ENCODE peak calls at places on chromosomes 2 and 18, in four cellular contexts. P is neural progenitor cell, O is esophagus squamous epithelium, H is lower lobe of right lung. V is an unnamed sample. For H3K4me1, the result is how much of the 10 kb centered on the place peaks cover.

GRCh38 chr18:50644807-50645206 is 84.9 kb downstream of the MAPK4 start:
- DNase-seq in H (no peak), P (peak), O (no peak), V (no peak)

GRCh38 chr2:211512746-211513145 is 956.3 kb downstream of the CPS1 start:
- DNase-seq in P (no peak), H (no peak), O (no peak), V (no peak)

GRCh38 chr2:44100351-44100750 is 68.3 kb upstream of the PPM1B start:
- DNase-seq in H (peak), O (peak), P (no peak), V (peak)

GRCh38 chr2:132608222-132608795 is 61.7 kb downstream of the LYPD1 start:
- DNase-seq in H (no peak), O (no peak), P (no peak), V (no peak)

GRCh38 chr2:121723316-121723715 is 13.4 kb downstream of the NIFK start:
- DNase-seq in P (no peak), O (no peak), H (no peak), V (no peak)

GRCh38 chr2:232332940-232333259 is 45.7 kb upstream of the ALPP start:
- DNase-seq in H (no peak), O (no peak), P (no peak), V (no peak)

GRCh38 chr2:169714699-169715098 is 18.9 kb upstream of the KLHL23 start:
- DNase-seq in P (no peak), H (no peak), O (no peak), V (no peak)

GRCh38 chr2:113930448-113930847 is 40.6 kb downstream of the ACTR3 start:
- DNase-seq in O (no peak), H (no peak), P (no peak), V (no peak)

GRCh38 chr2:64112016-64112415 is 32.2 kb downstream of the PELI1 start:
- DNase-seq in H (no peak), P (no peak), O (no peak), V (no peak)

GRCh38 chr2:64111426-64111825 is 32.8 kb downstream of the PELI1 start:
- DNase-seq in P (no peak), H (no peak), O (no peak), V (no peak)

GRCh38 chr2:64114063-64114911 is 29.9 kb downstream of the PELI1 start:
- DNase-seq in O (no peak), P (no peak), H (no peak), V (peak)

GRCh38 chr2:64115808-64116598 is 28.2 kb downstream of the PELI1 start:
- DNase-seq in H (no peak), O (no peak), P (no peak), V (no peak)

DNA sequence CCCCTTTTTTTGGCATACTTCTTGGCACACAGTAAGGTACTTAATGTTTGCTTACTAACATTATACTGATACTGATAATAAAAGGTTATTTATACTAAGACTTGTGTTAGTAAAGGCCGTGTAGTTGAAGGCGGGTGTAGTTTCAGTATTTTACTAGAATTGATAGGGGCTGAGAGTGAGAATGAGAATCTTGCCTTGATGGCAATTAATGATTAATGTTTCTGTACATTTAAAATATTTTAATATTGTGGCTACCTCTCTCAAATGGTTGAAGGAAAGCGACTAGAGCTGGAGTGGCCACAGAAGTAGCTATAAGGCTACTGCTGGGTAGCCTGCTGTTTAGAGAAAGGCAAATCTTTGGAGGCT is 29.3 kb downstream of the PELI1 start:
- DNase-seq in P (no peak), O (no peak), H (no peak), V (no peak)
- H3K4me1 ChIP-seq in P (under half), O (under half), H (half or more), V (under half)

GRCh38 chr2:224946911-224947310 is 95.4 kb downstream of the DOCK10 start:
- DNase-seq in H (no peak), P (no peak), O (no peak), V (no peak)

GRCh38 chr2:224951723-224952481 is 90.4 kb downstream of the DOCK10 start:
- DNase-seq in H (no peak), P (no peak), O (no peak), V (no peak)

GRCh38 chr2:224948005-224948404 is 94.3 kb downstream of the DOCK10 start:
- DNase-seq in P (no peak), H (no peak), O (no peak), V (no peak)

GRCh38 chr2:224947566-224947965 is 94.7 kb downstream of the DOCK10 start:
- DNase-seq in O (no peak), H (no peak), P (no peak), V (no peak)

DNA sequence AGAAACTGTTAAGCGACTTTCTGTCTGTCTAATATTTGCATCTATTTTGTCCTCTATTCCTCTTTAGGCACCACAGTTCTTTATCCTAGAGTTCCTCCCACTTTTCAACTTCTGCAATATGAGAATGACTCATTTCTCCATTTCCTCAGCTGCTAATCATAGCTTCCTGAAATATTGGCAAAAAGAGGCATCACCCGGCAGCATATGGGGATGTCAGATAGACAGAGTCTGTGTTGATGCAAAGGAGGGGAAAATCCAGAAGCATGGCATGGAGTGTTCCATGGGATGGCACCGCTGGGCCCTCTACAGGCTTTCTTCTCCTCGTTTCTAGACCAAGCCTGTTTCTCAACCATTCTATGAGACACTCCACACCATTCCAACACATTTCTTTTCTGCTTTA is 93.4 kb downstream of the DOCK10 start:
- DNase-seq in H (no peak), O (no peak), P (no peak), V (no peak)
- H3K4me1 ChIP-seq in H (under half), O (under half), P (under half), V (under half)

GRCh38 chr2:46857871-46858696 is 57.5 kb downstream of the MCFD2 start:
- DNase-seq in O (no peak), P (no peak), H (no peak), V (peak)
- H3K4me1 ChIP-seq in O (under half), P (under half), H (under half), V (half or more)

GRCh38 chr2:237702439-237703397 is 75.3 kb downstream of the LRRFIP1 start:
- DNase-seq in H (peak), P (peak), O (no peak), V (peak)
- H3K4me1 ChIP-seq in H (half or more), P (under half), O (half or more), V (under half)

GRCh38 chr18:32775628-32776027 is 2.8 kb upstream of the KLHL14 start:
- DNase-seq in O (no peak), H (no peak), P (no peak), V (no peak)
- H3K4me1 ChIP-seq in O (under half), H (under half), P (under half), V (under half)

GRCh38 chr2:16655457-16655837 is 10.2 kb downstream of the CYRIA start:
- DNase-seq in O (no peak), P (no peak), H (no peak), V (no peak)

GRCh38 chr2:16652296-16653082 is 13.1 kb downstream of the CYRIA start:
- DNase-seq in P (no peak), H (no peak), O (no peak), V (no peak)

GRCh38 chr2:16654775-16655456 is 10.7 kb downstream of the CYRIA start:
- DNase-seq in O (no peak), P (no peak), H (no peak), V (peak)

GRCh38 chr2:16653799-16654198 is 11.8 kb downstream of the CYRIA start:
- DNase-seq in H (no peak), O (no peak), P (no peak), V (no peak)

DNA sequence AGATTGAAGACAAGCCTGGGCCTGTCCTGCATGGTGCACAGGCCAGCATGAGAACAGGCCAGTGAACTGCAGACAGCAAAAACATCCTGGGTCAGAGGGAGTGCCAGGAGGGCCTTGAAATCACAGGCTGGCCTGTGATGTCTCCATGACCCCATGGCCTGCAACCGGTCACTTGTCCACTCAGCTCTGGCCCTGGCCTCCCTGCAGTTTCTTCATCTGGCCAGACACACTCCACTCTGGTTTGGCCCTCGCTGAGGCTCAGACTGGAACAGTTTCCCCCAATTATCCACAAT is 12.6 kb downstream of the CYRIA start:
- DNase-seq in H (no peak), O (no peak), P (no peak), V (peak)
- H3K4me1 ChIP-seq in H (half or more), O (under half), P (under half), V (under half)

GRCh38 chr2:237704476-237705224 is 77.3 kb downstream of the LRRFIP1 start:
- DNase-seq in P (no peak), O (no peak), H (no peak), V (no peak)

GRCh38 chr2:237701033-237701858 is 73.9 kb downstream of the LRRFIP1 start:
- DNase-seq in P (no peak), O (no peak), H (no peak), V (no peak)

GRCh38 chr2:237700583-237701032 is 73.2 kb downstream of the LRRFIP1 start:
- DNase-seq in H (no peak), O (no peak), P (no peak), V (no peak)

GRCh38 chr2:237699870-237700582 is 72.6 kb downstream of the LRRFIP1 start:
- DNase-seq in O (no peak), P (no peak), H (no peak), V (no peak)

GRCh38 chr2:237701859-237702370 is 74.5 kb downstream of the LRRFIP1 start:
- DNase-seq in P (no peak), O (no peak), H (no peak), V (no peak)
- H3K4me1 ChIP-seq in P (under half), O (half or more), H (half or more), V (under half)

V was measured in PC-9.